ENCODE peak calls at places on chromosomes 3 and 15, in nine cellular contexts. Z, U, Y, C, S, Q, F, B and T are unnamed samples.

GRCh38 chr15:67505675-67506572 is 15.0 kb upstream of the C15orf61 start:
- DNase-seq in Z (no peak), U (no peak), Y (no peak), C (no peak), S (no peak), Q (no peak), F (no peak), B (no peak), T (no peak)

GRCh38 chr3:57164606-57165573 is at the start of gene IL17RD:
- DNase-seq in Z (peak; percentile 88), U (peak; percentile 60), Y (peak; percentile 83), C (peak; percentile 64), S (peak; percentile 67), Q (peak; percentile 88), F (peak; percentile 68), B (peak; percentile 48), T (peak; percentile 89)

GRCh38 chr3:183224581-183224980 is 28.5 kb upstream of the B3GNT5 start:
- DNase-seq in Z (no peak), U (no peak), Y (no peak), C (no peak), S (no peak), Q (no peak), F (no peak), B (no peak), T (peak; percentile 64)

GRCh38 chr15:40285151-40285898 is 2.5 kb upstream of the ANKRD63 start:
- DNase-seq in Z (no peak), U (no peak), Y (no peak), C (no peak), S (no peak), Q (no peak), F (no peak), B (no peak), T (no peak)

GRCh38 chr3:9209777-9210176 is 39.7 kb downstream of the SRGAP3 start:
- DNase-seq in Z (no peak), U (no peak), Y (no peak), C (no peak), S (no peak), Q (no peak), F (no peak), B (no peak), T (no peak)

GRCh38 chr15:42037650-42038049 is 16.8 kb upstream of the PLA2G4E start:
- DNase-seq in Z (peak; percentile 70), U (no peak), Y (peak; percentile 50), C (no peak), S (no peak), Q (no peak), F (no peak), B (no peak), T (no peak)

GRCh38 chr3:159806412-159806811 is 182.2 kb upstream of the IL12A start:
- DNase-seq in Z (no peak), U (no peak), Y (peak; percentile 69), C (peak; percentile 54), S (no peak), Q (no peak), F (no peak), B (peak; percentile 27), T (no peak)

GRCh38 chr3:111077384-111077783 is 5.8 kb downstream of the NECTIN3 start:
- DNase-seq in Z (no peak), U (no peak), Y (no peak), C (no peak), S (no peak), Q (no peak), F (no peak), B (no peak), T (no peak)

GRCh38 chr3:138327831-138328230 is 1.8 kb downstream of the NME9 start:
- DNase-seq in Z (no peak), U (no peak), Y (no peak), C (no peak), S (no peak), Q (no peak), F (no peak), B (no peak), T (no peak)

GRCh38 chr15:60407406-60407805 is 9.6 kb upstream of the ANXA2 start:
- DNase-seq in Z (no peak), U (no peak), Y (no peak), C (peak; percentile 91), S (no peak), Q (no peak), F (no peak), B (no peak), T (no peak)

GRCh38 chr15:98967096-98967495 is 40.5 kb downstream of the PGPEP1L start:
- DNase-seq in Z (no peak), U (no peak), Y (no peak), C (no peak), S (no peak), Q (no peak), F (no peak), B (no peak), T (no peak)

GRCh38 chr3:126555795-126556636 is 2.7 kb downstream of the C3orf22 start:
- DNase-seq in Z (no peak), U (peak; percentile 8), Y (no peak), C (no peak), S (no peak), Q (peak; percentile 5), F (peak; percentile 4), B (peak; percentile 5), T (no peak)

GRCh38 chr3:152190636-152191183 is 78.0 kb upstream of the MBNL1 start:
- DNase-seq in Z (no peak), U (no peak), Y (no peak), C (no peak), S (no peak), Q (no peak), F (no peak), B (no peak), T (peak; percentile 20)

GRCh38 chr3:109973733-109974132 is 636.4 kb upstream of the DPPA4 start:
- DNase-seq in Z (no peak), U (no peak), Y (no peak), C (peak; percentile 15), S (no peak), Q (no peak), F (no peak), B (no peak), T (no peak)

GRCh38 chr15:100715571-100716455 is 113.4 kb downstream of the ASB7 start:
- DNase-seq in Z (peak; percentile 76), U (peak; percentile 17), Y (no peak), C (no peak), S (no peak), Q (no peak), F (no peak), B (no peak), T (no peak)

GRCh38 chr3:168117853-168118313 is 22.2 kb upstream of the GOLIM4 start:
- DNase-seq in Z (peak; percentile 38), U (no peak), Y (no peak), C (no peak), S (no peak), Q (no peak), F (no peak), B (no peak), T (no peak)

GRCh38 chr3:9916734-9917680 is at the start of gene IL17RC:
- DNase-seq in Z (peak; percentile 93), U (peak; percentile 95), Y (peak; percentile 92), C (peak; percentile 84), S (peak; percentile 35), Q (peak; percentile 96), F (peak; percentile 31), B (peak; percentile 94), T (peak; percentile 86)

GRCh38 chr3:16200411-16200810 is 25.9 kb downstream of the GALNT15 start:
- DNase-seq in Z (no peak), U (no peak), Y (no peak), C (peak; percentile 67), S (no peak), Q (no peak), F (no peak), B (no peak), T (no peak)

GRCh38 chr3:197748597-197749314 is 927 bp upstream of the FYTTD1 start:
- DNase-seq in Z (no peak), U (no peak), Y (no peak), C (peak; percentile 43), S (no peak), Q (no peak), F (no peak), B (no peak), T (no peak)

GRCh38 chr3:197750863-197751737 is 1.4 kb downstream of the FYTTD1 start:
- DNase-seq in Z (peak; percentile 55), U (peak; percentile 26), Y (peak; percentile 79), C (peak; percentile 43), S (no peak), Q (peak; percentile 69), F (peak; percentile 62), B (peak; percentile 85), T (peak; percentile 40)

GRCh38 chr3:197749315-197749600 is 425 bp upstream of the FYTTD1 start:
- DNase-seq in Z (peak; percentile 62), U (no peak), Y (no peak), C (peak; percentile 76), S (peak; percentile 37), Q (no peak), F (peak; percentile 75), B (peak; percentile 74), T (no peak)

GRCh38 chr3:197750396-197750831 is 731 bp downstream of the FYTTD1 start:
- DNase-seq in Z (peak; percentile 72), U (peak; percentile 55), Y (peak; percentile 59), C (peak; percentile 69), S (peak; percentile 53), Q (peak; percentile 39), F (peak; percentile 88), B (peak; percentile 62), T (peak; percentile 57)

GRCh38 chr3:197749601-197750395 is at the start of gene FYTTD1:
- DNase-seq in Z (peak; percentile 93), U (peak; percentile 84), Y (peak; percentile 94), C (peak; percentile 84), S (peak; percentile 81), Q (peak; percentile 86), F (peak; percentile 88), B (peak; percentile 90), T (peak; percentile 92)
- TF ChIP-seq POLR2A in Z (peak; percentile 82), U (peak; percentile 42), Y (peak; percentile 81), C (no peak), S (no peak), Q (peak; percentile 88), F (no peak), B (peak; percentile 95), T (peak; percentile 59)

GRCh38 chr3:150308481-150308918 is 99.6 kb upstream of the TSC22D2 start:
- DNase-seq in Z (peak; percentile 27), U (no peak), Y (no peak), C (no peak), S (no peak), Q (no peak), F (no peak), B (no peak), T (no peak)
- TF ChIP-seq POLR2A in Z (no peak), U (no peak), Y (no peak), C (no peak), S (no peak), Q (no peak), F (no peak), B (no peak), T (no peak)

GRCh38 chr3:48918388-48919214 is at the start of gene ARIH2:
- DNase-seq in Z (peak; percentile 93), U (peak; percentile 85), Y (peak; percentile 95), C (peak; percentile 91), S (peak; percentile 90), Q (peak; percentile 88), F (peak; percentile 92), B (peak; percentile 92), T (peak; percentile 97)
- TF ChIP-seq POLR2A in Z (peak; percentile 86), U (peak; percentile 79), Y (peak; percentile 85), C (peak; percentile 87), S (peak; percentile 71), Q (peak; percentile 85), F (peak; percentile 84), B (peak; percentile 93), T (peak; percentile 95)

GRCh38 chr3:97971679-97972567 is at the start of gene RIOX2:
- DNase-seq in Z (peak; percentile 90), U (peak; percentile 68), Y (peak; percentile 83), C (peak; percentile 62), S (peak; percentile 74), Q (peak; percentile 62), F (peak; percentile 72), B (peak; percentile 76), T (peak; percentile 78)
- TF ChIP-seq POLR2A in Z (peak; percentile 78), U (no peak), Y (peak; percentile 76), C (no peak), S (peak; percentile 40), Q (peak; percentile 67), F (peak; percentile 18), B (peak; percentile 94), T (no peak)